ENCODE peak calls at places on chromosomes 3 and 15, in nine cellular contexts. V is H9; J is CD8-positive, alpha-beta T cell; C is uterus; Y is left ventricle myocardium inferior; B is mesothelial cell of epicardium; F is AG04450; L is GM12864; N is dorsolateral prefrontal cortex. I is an unnamed sample.

GRCh38 chr15:84981711-84982300 is at the start of gene PDE8A:
- DNase-seq in V (peak; percentile 40), J (peak; percentile 71), C (no peak), Y (peak; percentile 58), B (no peak), F (no peak), L (no peak), N (peak; percentile 51), I (no peak)

GRCh38 chr3:154235330-154235729 is 89.0 kb downstream of the DHX36 start:
- DNase-seq in V (no peak), J (no peak), C (no peak), Y (no peak), B (no peak), F (no peak), L (no peak), N (no peak), I (no peak)

GRCh38 chr15:62083168-62084154 is 16.7 kb downstream of the C2CD4A start:
- DNase-seq in V (no peak), J (no peak), C (no peak), Y (no peak), B (no peak), F (no peak), L (no peak), N (no peak), I (no peak)

GRCh38 chr3:26840272-26840870 is 217.8 kb downstream of the LRRC3B start:
- DNase-seq in V (no peak), J (no peak), C (no peak), Y (no peak), B (no peak), F (no peak), L (no peak), N (no peak), I (no peak)

GRCh38 chr3:178392553-178392952 is 143.7 kb upstream of the KCNMB2 start:
- DNase-seq in V (no peak), J (no peak), C (no peak), Y (no peak), B (no peak), F (no peak), L (no peak), N (no peak), I (no peak)

GRCh38 chr3:43206632-43207031 is 79.7 kb upstream of the SNRK start:
- DNase-seq in V (no peak), J (no peak), C (no peak), Y (no peak), B (no peak), F (no peak), L (no peak), N (no peak), I (no peak)

GRCh38 chr3:48397767-48398681 is 26.0 kb downstream of the FBXW12 start:
- DNase-seq in V (peak; percentile 22), J (peak; percentile 27), C (no peak), Y (no peak), B (no peak), F (no peak), L (no peak), N (peak; percentile 33), I (no peak)

GRCh38 chr3:99128740-99129505 is 227.4 kb upstream of the DCBLD2 start:
- DNase-seq in V (no peak), J (no peak), C (no peak), Y (no peak), B (no peak), F (peak; percentile 74), L (no peak), N (no peak), I (no peak)

GRCh38 chr3:147361671-147362420 is 44.5 kb downstream of the ZIC4 start:
- DNase-seq in V (peak; percentile 82), J (no peak), C (no peak), Y (no peak), B (no peak), F (no peak), L (peak; percentile 4), N (no peak), I (no peak)

GRCh38 chr3:128346562-128346961 is 120.1 kb downstream of the DNAJB8 start:
- DNase-seq in V (no peak), J (no peak), C (no peak), Y (no peak), B (no peak), F (no peak), L (no peak), N (no peak), I (no peak)

GRCh38 chr3:133701435-133702358 is 40.0 kb upstream of the TOPBP1 start:
- DNase-seq in V (no peak), J (no peak), C (no peak), Y (no peak), B (no peak), F (no peak), L (no peak), N (no peak), I (no peak)

DNA sequence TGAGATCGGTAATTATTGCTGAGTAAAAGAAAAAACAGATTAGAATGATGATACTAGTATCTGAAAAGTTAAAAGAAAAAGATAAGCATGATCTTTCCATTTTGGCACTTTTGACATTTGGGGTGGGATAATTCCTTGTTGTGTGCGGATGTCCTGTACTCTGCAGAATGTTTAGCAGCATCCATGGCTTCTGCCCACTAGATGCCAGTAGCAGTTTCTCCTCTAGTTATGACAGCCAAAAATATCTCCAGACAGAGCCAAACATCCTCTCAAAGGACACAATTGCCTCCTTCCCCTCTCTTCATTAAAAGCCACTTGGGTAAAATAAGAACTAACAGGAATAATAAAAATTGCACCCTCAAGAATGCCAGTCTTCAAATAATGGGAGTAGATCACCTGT is 468.8 kb upstream of the GRM7 start:
- DNase-seq in V (no peak), J (no peak), C (no peak), Y (no peak), B (no peak), F (no peak), L (no peak), N (no peak), I (no peak)
- TF ChIP-seq CTCF in V (peak; percentile 19), J (no peak), C (no peak), Y (peak; percentile 47), B (no peak), F (no peak), L (no peak), N (no peak), I (no peak)

GRCh38 chr3:157330206-157330605 is 106.4 kb upstream of the PTX3 start:
- DNase-seq in V (no peak), J (no peak), C (no peak), Y (no peak), B (no peak), F (no peak), L (no peak), N (no peak), I (no peak)
- TF ChIP-seq CTCF in V (no peak), J (no peak), C (no peak), Y (no peak), B (no peak), F (no peak), L (no peak), N (no peak), I (no peak)

GRCh38 chr3:189192725-189193124 is 21.0 kb downstream of the TPRG1 start:
- DNase-seq in V (no peak), J (no peak), C (no peak), Y (no peak), B (no peak), F (no peak), L (no peak), N (no peak), I (no peak)

GRCh38 chr3:189195302-189195701 is 23.5 kb downstream of the TPRG1 start:
- DNase-seq in V (peak; percentile 39), J (no peak), C (no peak), Y (no peak), B (no peak), F (no peak), L (no peak), N (no peak), I (no peak)
- TF ChIP-seq CTCF in V (peak; percentile 56), J (no peak), C (no peak), Y (no peak), B (no peak), F (peak; percentile 5), L (peak; percentile 42), N (no peak), I (no peak)

GRCh38 chr3:186255703-186256331 is 106.2 kb downstream of the DGKG start:
- DNase-seq in V (peak; percentile 59), J (no peak), C (no peak), Y (no peak), B (no peak), F (no peak), L (no peak), N (peak; percentile 79), I (no peak)
- TF ChIP-seq CTCF in V (peak; percentile 79), J (no peak), C (no peak), Y (no peak), B (no peak), F (peak; percentile 5), L (peak; percentile 77), N (no peak), I (no peak)

GRCh38 chr3:173730391-173730790 is 332.8 kb downstream of the NLGN1 start:
- DNase-seq in V (no peak), J (no peak), C (no peak), Y (no peak), B (no peak), F (no peak), L (no peak), N (no peak), I (no peak)

GRCh38 chr3:173732237-173732636 is 334.7 kb downstream of the NLGN1 start:
- DNase-seq in V (no peak), J (no peak), C (no peak), Y (no peak), B (no peak), F (peak; percentile 15), L (no peak), N (no peak), I (no peak)

GRCh38 chr3:173737167-173737808 is 339.7 kb downstream of the NLGN1 start:
- DNase-seq in V (no peak), J (no peak), C (no peak), Y (no peak), B (no peak), F (no peak), L (no peak), N (no peak), I (no peak)

GRCh38 chr3:173733029-173733652 is 335.6 kb downstream of the NLGN1 start:
- DNase-seq in V (no peak), J (no peak), C (no peak), Y (no peak), B (no peak), F (peak; percentile 4), L (no peak), N (no peak), I (no peak)
- TF ChIP-seq CTCF in V (peak; percentile 70), J (no peak), C (no peak), Y (peak; percentile 54), B (peak; percentile 75), F (peak; percentile 72), L (peak; percentile 15), N (peak; percentile 53), I (no peak)

GRCh38 chr3:188349276-188349962 is 195.5 kb downstream of the LPP start:
- DNase-seq in V (peak; percentile 55), J (no peak), C (no peak), Y (peak; percentile 29), B (no peak), F (no peak), L (no peak), N (no peak), I (no peak)
- TF ChIP-seq CTCF in V (peak; percentile 40), J (no peak), C (no peak), Y (no peak), B (no peak), F (no peak), L (no peak), N (no peak), I (no peak)

GRCh38 chr15:81182746-81183402 is 13.8 kb upstream of the IL16 start:
- DNase-seq in V (peak; percentile 44), J (no peak), C (no peak), Y (no peak), B (no peak), F (no peak), L (no peak), N (no peak), I (no peak)
- TF ChIP-seq CTCF in V (peak; percentile 38), J (no peak), C (no peak), Y (peak; percentile 24), B (no peak), F (peak; percentile 42), L (no peak), N (no peak), I (no peak)